ENCODE peak calls at places on chromosomes 5 and 9, in four cellular contexts. D is foreskin fibroblast, H is transverse colon, W is ovary. U is an unnamed sample.

GRCh38 chr5:88940712-88941111 is 57.7 kb upstream of the MEF2C start:
- DNase-seq in H (no peak), D (no peak), W (no peak), U (no peak)

GRCh38 chr5:150000990-150001659 is 586 bp downstream of the HMGXB3 start:
- DNase-seq in W (peak), D (peak), H (peak), U (peak)

GRCh38 chr5:143063175-143063970 is 293.2 kb downstream of the ARHGAP26 start:
- DNase-seq in W (peak), D (peak), H (no peak), U (no peak)

GRCh38 chr5:6718161-6718681 is 5.0 kb downstream of the TENT4A start:
- DNase-seq in H (no peak), W (no peak), D (no peak), U (no peak)

GRCh38 chr5:59838067-59838466 is 55.5 kb downstream of the PDE4D start:
- DNase-seq in H (no peak), W (no peak), D (no peak), U (no peak)

GRCh38 chr5:159531554-159532105 is 201.3 kb upstream of the IL12B start:
- DNase-seq in W (no peak), H (no peak), D (peak), U (no peak)

GRCh38 chr9:27133817-27134216 is 24.8 kb downstream of the TEK start:
- DNase-seq in D (no peak), H (no peak), W (no peak), U (no peak)

GRCh38 chr9:119284118-119284517 is 85.1 kb downstream of the BRINP1 start:
- DNase-seq in H (no peak), D (no peak), W (no peak), U (no peak)

GRCh38 chr5:88190106-88190834 is 78.4 kb downstream of the TMEM161B start:
- DNase-seq in W (no peak), D (no peak), H (no peak), U (peak)

DNA sequence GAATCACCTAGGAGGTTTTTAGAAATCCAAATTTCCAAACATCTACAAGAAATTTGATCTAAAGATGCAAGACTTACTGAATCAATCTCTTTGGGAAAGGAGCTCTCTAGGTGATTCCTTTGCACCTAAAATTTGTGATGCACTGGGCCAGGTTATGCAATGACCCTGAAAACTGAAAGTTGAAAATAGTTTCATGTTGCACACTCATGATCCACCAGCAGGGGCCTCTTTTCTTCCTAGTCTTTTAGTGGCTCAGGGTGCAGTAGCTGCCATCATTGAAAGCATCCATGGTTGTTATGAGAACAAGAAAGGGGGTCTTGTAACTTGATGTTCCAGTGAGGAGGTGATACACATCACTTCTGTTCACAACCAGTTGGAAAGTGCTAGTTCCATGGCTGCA is 486.8 kb downstream of the PSAT1 start:
- DNase-seq in D (no peak), H (no peak), W (no peak), U (peak)
- TF ChIP-seq CTCF in D (peak), H (no peak), W (no peak), U (peak)

GRCh38 chr9:97695390-97695789 is 1.8 kb downstream of the XPA start:
- DNase-seq in H (no peak), W (no peak), D (no peak), U (no peak)
- H3K4me3 ChIP-seq in H (no peak), W (no peak), D (peak), U (peak)

DNA sequence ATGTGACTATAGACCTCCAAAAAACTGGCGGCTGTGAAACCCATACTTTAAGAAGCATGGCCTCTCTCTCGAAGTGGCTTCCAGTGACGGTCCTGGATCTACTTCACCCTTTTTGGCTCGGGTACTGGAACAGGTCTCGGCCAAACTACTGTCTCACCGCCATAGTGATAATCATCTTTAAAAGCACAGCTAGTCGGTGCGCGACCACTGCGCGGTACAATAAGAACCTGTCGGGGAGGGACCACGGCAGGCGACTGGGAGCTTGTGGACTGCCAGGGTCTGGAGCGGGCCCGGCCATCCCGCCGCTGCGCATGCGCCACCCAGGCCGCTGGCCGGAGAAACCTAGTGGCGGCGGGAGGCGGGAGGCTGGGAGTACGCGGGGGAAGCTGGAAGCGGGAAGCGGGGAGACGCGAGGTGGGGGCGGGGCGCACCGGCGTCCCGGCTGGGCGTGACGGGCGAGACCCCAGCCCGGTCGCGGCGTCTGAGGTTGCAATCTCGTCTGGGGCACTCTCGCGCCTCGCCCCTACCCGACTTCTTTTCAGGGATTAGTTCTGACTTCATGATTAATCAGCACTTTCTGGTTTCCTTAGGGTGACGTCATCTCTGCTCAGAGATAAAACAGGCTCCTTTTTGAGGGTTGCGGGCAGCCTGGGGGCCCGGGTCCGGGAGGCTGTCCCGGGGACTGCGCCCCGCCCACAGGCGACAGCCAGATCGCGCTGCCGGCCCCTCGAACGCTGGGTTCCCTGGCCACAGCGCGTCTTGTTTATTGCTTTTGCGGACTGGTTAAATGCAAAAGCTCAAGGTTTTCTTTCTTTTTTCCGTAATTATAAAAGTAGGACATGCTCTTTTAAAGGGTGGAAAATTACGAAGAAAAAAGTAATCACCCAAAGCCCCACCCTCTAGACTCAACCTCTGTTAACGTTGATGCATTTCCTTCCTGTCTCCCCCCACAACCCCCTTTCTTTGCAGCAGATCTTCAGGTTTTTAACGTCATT is 266.8 kb downstream of the CWC27 start:
- DNase-seq in W (peak), H (peak), D (peak), U (peak)
- TF ChIP-seq CTCF in W (no peak), H (peak), D (no peak), U (no peak)

DNA sequence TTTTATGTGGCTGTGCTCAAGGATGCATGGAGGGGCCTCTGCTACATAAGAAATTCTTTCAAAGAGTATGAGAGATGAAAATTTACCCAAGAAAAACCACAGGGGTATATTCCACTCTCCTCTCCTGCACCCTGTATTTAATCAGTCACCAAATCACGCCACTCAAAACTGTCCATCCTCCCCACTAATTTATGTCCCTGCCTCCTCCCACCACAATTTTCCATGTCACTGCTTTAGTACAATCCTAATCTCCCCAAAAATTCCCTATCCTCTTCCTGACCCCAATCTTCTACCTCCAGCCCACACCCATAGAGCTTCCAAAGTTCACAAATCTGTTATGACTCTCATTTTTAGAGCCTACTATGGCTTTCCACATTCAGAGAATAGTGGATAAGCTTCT is 125.2 kb upstream of the CDH6 start:
- DNase-seq in W (no peak), D (no peak), H (no peak), U (no peak)
- H3K4me3 ChIP-seq in W (no peak), D (no peak), H (no peak), U (no peak)

GRCh38 chr5:80061541-80061940 is 26.4 kb downstream of the THBS4 start:
- DNase-seq in W (no peak), D (no peak), H (no peak), U (no peak)

GRCh38 chr5:80068237-80068636 is 33.1 kb downstream of the THBS4 start:
- DNase-seq in D (no peak), H (no peak), W (no peak), U (no peak)

GRCh38 chr5:80061005-80061404 is 25.9 kb downstream of the THBS4 start:
- DNase-seq in D (peak), H (no peak), W (no peak), U (no peak)

GRCh38 chr5:80067531-80067930 is 32.4 kb downstream of the THBS4 start:
- DNase-seq in H (no peak), W (no peak), D (no peak), U (no peak)

DNA sequence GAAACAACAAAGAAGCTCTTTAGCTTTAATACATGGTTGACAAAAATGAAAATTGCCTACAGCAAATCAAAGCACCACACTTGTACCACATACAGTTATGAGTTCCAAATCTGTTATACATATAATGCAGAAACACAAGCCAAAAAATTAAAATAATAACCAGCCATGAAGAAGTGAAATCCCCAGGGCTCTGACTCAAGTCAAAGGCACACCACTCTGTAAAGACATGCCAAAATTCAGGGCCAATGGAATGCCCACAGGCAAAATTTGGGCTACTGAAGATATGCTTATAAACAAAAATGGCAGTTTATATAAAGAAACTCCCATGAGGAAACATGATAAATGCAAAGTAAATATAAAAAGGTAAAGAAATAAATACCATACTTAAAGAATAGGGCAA is 29.0 kb downstream of the THBS4 start:
- DNase-seq in H (no peak), W (no peak), D (peak), U (no peak)
- TF ChIP-seq CTCF in H (no peak), W (no peak), D (no peak), U (no peak)

GRCh38 chr5:173902743-173903142 is 14.6 kb downstream of the CPEB4 start:
- DNase-seq in H (no peak), W (no peak), D (no peak), U (peak)

GRCh38 chr5:173907284-173907683 is 19.1 kb downstream of the CPEB4 start:
- DNase-seq in H (no peak), D (no peak), W (no peak), U (no peak)

GRCh38 chr5:173902334-173902733 is 14.2 kb downstream of the CPEB4 start:
- DNase-seq in D (no peak), H (no peak), W (no peak), U (no peak)

GRCh38 chr5:173901705-173902104 is 13.6 kb downstream of the CPEB4 start:
- DNase-seq in H (no peak), W (no peak), D (no peak), U (no peak)

GRCh38 chr5:173903396-173904140 is 15.4 kb downstream of the CPEB4 start:
- DNase-seq in W (no peak), D (no peak), H (no peak), U (no peak)
- H3K4me3 ChIP-seq in W (no peak), D (no peak), H (no peak), U (no peak)